ENCODE peak calls at places on chromosomes 13 and 19, in seven cellular contexts. Y is WERI-Rb-1, Q is neural progenitor cell, O is stomach, Z is tibial nerve, X is A549, P is tibial artery. I is an unnamed sample.

GRCh38 chr13:49444517-49445395 is 682 bp downstream of the SETDB2 start:
- DNase-seq in Y (no peak), Q (peak; percentile 57), O (no peak), Z (no peak), X (peak; percentile 25), P (no peak), I (no peak)

GRCh38 chr13:44873486-44873885 is 115.8 kb downstream of the NUFIP1 start:
- DNase-seq in Y (no peak), Q (no peak), O (peak; percentile 78), Z (no peak), X (no peak), P (no peak), I (no peak)

GRCh38 chr13:46629811-46630413 is 76.9 kb downstream of the LRCH1 start:
- DNase-seq in Y (no peak), Q (no peak), O (no peak), Z (no peak), X (no peak), P (no peak), I (no peak)

GRCh38 chr13:90618133-90618532 is 729.4 kb upstream of the MIR17HG start:
- DNase-seq in Y (no peak), Q (peak; percentile 8), O (no peak), Z (no peak), X (peak; percentile 9), P (no peak), I (no peak)

GRCh38 chr13:72541674-72542073 is 185.8 kb downstream of the MZT1 start:
- DNase-seq in Y (no peak), Q (no peak), O (no peak), Z (no peak), X (no peak), P (no peak), I (no peak)

GRCh38 chr19:39692166-39692565 is 12.1 kb upstream of the LGALS14 start:
- DNase-seq in Y (no peak), Q (no peak), O (no peak), Z (no peak), X (no peak), P (no peak), I (no peak)

GRCh38 chr13:26941345-26942174 is 181.0 kb upstream of the GPR12 start:
- DNase-seq in Y (peak; percentile 9), Q (no peak), O (no peak), Z (no peak), X (no peak), P (no peak), I (no peak)

GRCh38 chr19:56622374-56622773 is 20.6 kb upstream of the SMIM17 start:
- DNase-seq in Y (no peak), Q (no peak), O (no peak), Z (no peak), X (no peak), P (no peak), I (no peak)

GRCh38 chr13:38563739-38564138 is 123.1 kb upstream of the FREM2 start:
- DNase-seq in Y (no peak), Q (no peak), O (no peak), Z (no peak), X (no peak), P (no peak), I (no peak)

GRCh38 chr13:30851697-30852096 is 54.4 kb upstream of the MEDAG start:
- DNase-seq in Y (no peak), Q (no peak), O (no peak), Z (no peak), X (no peak), P (no peak), I (no peak)

GRCh38 chr19:6811906-6812305 is 39.4 kb downstream of the VAV1 start:
- DNase-seq in Y (peak; percentile 19), Q (no peak), O (no peak), Z (no peak), X (peak; percentile 82), P (no peak), I (no peak)

DNA sequence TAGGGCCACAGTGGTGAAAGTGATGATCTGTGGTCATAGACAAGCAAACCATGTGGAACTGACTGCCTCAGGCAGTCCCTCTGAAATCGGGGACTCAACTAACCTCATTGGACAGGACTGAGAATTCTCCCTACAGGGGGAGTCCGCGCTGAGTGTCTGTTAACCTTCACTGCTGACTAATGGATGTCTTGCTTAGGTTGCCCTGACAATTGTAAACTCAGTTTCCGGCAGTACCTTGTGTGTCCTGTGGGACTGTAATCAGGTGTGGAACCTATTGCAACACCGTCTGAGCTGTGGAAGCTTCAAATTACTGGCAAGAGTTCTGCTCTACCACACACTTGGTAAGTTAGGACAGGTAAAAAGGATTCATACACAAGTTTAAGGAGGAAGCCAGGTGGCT is 21.8 kb downstream of the ZNF77 start:
- DNase-seq in Y (no peak), Q (peak; percentile 31), O (no peak), Z (no peak), X (no peak), P (no peak), I (peak; percentile 35)
- H3K27ac ChIP-seq in Y (no peak overlapping the region), Q (no peak overlapping the region), O (no peak overlapping the region), Z (no peak overlapping the region), X (no peak overlapping the region), P (no peak overlapping the region), I (no peak overlapping the region)

DNA sequence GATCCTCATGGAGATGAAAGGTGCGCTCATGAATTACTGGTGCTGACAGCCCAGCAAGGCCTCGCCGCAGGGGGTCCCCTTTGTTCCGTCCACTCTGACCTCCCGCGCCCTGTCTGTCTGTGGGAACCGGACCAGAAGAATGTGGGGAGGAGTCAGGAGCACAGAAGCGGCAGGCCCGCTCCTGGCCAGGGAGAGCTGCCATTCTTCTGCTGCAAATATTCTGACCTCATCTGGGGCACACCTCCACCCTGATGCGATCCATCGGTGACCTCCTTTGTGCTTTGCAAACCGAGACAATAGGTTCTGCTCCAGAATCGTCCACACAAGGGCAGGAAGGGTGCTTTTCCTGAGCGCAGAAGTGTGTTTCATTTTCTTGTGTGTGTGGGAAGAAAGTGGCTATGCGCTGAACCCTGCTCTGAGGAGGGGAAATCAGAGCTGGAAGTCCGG is 138.0 kb downstream of the SOX1 start:
- DNase-seq in Y (no peak), Q (peak; percentile 84), O (no peak), Z (no peak), X (no peak), P (no peak), I (peak; percentile 46)
- H3K4me3 ChIP-seq in Y (no peak overlapping the region), Q (peak overlapping the region; percentile 34), O (no peak overlapping the region), Z (no peak overlapping the region), X (no peak overlapping the region), P (no peak overlapping the region), I (peak overlapping the region; percentile 40)

DNA sequence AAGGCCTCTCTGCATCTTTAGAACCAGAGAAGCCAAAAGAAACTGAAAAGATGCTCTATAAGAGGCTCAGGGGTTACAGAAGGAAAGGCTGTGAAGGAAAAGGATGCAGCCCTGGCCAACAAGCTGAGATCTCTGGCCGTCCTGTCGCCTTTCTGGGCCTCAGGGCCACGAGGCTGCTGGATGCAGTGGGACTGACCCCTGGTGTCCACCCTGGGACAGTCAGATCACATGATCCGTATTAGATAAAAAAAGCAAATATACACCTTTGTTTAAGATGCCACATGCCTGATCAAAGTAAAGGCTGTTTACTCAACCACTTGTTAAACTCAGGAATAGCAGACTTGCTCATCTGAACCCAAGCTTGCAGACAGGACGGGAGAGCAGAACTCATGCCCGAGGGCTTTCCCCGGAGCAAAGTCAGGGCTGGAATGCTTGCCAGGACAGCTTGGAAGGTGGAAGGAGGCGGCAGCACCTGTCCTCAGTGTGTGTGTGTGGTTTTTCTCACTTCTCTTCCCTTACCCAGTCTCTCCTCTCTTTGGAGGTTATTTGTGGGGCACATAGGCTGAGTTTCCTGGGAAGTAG is 206.5 kb upstream of the TSHZ3 start:
- DNase-seq in Y (no peak), Q (no peak), O (no peak), Z (no peak), X (peak; percentile 13), P (no peak), I (no peak)
- TF ChIP-seq CTCF in Y (peak; percentile 21), Q (no peak), O (no peak), Z (no peak), X (no peak), P (no peak), I (no peak)

GRCh38 chr19:12891553-12892021 is 627 bp downstream of the GCDH start:
- DNase-seq in Y (no peak), Q (no peak), O (no peak), Z (no peak), X (no peak), P (no peak), I (no peak)
- H3K27ac ChIP-seq in Y (peak overlapping the region; percentile 35), Q (no peak overlapping the region), O (no peak overlapping the region), Z (peak overlapping the region; percentile 93), X (peak overlapping the region; percentile 49), P (peak overlapping the region; percentile 70), I (peak overlapping the region; percentile 75)

GRCh38 chr13:23467932-23468278 is 34.4 kb upstream of the SACS start:
- DNase-seq in Y (no peak), Q (no peak), O (no peak), Z (no peak), X (no peak), P (no peak), I (no peak)

GRCh38 chr13:23469901-23470525 is 36.5 kb upstream of the SACS start:
- DNase-seq in Y (no peak), Q (peak; percentile 69), O (no peak), Z (no peak), X (peak; percentile 6), P (no peak), I (no peak)

GRCh38 chr13:23468811-23469210 is 35.3 kb upstream of the SACS start:
- DNase-seq in Y (no peak), Q (no peak), O (no peak), Z (no peak), X (no peak), P (no peak), I (no peak)

GRCh38 chr13:23466144-23467002 is 32.9 kb upstream of the SACS start:
- DNase-seq in Y (peak; percentile 88), Q (peak; percentile 85), O (peak; percentile 61), Z (peak; percentile 53), X (peak; percentile 76), P (peak; percentile 80), I (peak; percentile 79)

DNA sequence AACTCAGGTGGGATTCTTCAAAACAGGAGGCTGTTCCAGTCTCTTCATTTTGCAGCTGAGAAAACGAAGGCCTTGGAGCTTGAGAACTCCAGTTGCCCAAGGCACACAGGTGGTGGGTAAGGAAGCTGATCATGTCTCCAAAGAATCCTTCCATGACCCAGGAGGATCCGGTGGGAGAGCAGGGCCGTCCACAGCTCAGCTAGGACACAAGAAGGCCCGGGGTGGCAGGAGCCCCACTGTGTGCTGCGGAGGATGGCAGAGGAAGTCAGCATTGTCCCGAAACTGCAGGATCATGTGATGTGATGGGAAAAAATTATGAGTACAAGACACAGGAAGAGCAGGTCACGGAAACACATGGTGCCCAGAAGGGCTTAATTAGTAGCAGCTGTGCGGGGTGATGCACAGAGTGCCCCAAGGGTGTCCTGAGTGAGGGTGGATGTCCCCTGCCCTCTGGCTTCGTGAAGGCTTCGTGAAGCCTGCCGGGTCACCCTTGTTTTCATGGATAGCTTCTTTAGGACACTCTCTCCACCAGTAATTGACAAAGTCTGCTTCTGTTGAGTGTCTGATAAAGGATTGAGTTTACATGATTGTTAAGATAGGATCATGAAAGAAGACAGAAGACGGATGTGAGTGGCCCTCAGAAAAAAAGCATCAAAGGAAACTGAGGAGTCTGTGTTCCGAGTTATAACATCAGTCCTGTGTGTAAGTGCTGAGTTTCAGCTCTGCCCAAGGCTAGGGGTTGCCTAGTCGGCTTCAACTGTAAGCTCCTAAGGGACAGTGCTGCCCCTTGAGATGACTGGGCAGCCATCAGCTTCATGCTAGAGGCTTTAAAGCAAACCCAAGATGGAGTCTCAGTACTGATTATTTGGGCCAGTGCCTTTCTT is 33.8 kb upstream of the SACS start:
- DNase-seq in Y (no peak), Q (peak; percentile 21), O (no peak), Z (no peak), X (no peak), P (no peak), I (no peak)
- H3K4me3 ChIP-seq in Y (no peak overlapping the region), Q (no peak overlapping the region), O (no peak overlapping the region), Z (no peak overlapping the region), X (no peak overlapping the region), P (peak overlapping the region; percentile 63), I (no peak overlapping the region)

GRCh38 chr13:51781246-51782022 is 22.5 kb downstream of the DHRS12 start:
- DNase-seq in Y (no peak), Q (peak; percentile 64), O (peak; percentile 61), Z (no peak), X (peak; percentile 28), P (no peak), I (no peak)
- TF ChIP-seq CTCF in Y (peak; percentile 45), Q (peak; percentile 56), O (no peak), Z (no peak), X (no peak), P (no peak), I (no peak)